ENCODE peak calls at places on chromosomes 13 and 19, in ten cellular contexts. N, Q, F, H, M, X, G, V, S and J are unnamed samples.

GRCh38 chr13:113859311-113860050 is 4.4 kb downstream of the GAS6 start:
- DNase-seq in N (no peak), Q (no peak), F (no peak), H (no peak), M (no peak), X (no peak), G (no peak), V (no peak), S (no peak), J (no peak)

GRCh38 chr13:75416327-75417005 is 65.5 kb downstream of the TBC1D4 start:
- DNase-seq in N (no peak), Q (no peak), F (no peak), H (no peak), M (no peak), X (no peak), G (no peak), V (no peak), S (no peak), J (no peak)

GRCh38 chr19:2097330-2098327 is 914 bp downstream of the IZUMO4 start:
- DNase-seq in N (no peak), Q (no peak), F (no peak), H (no peak), M (no peak), X (peak), G (no peak), V (no peak), S (no peak), J (no peak)

GRCh38 chr13:71879129-71879535 is 12.1 kb upstream of the DACH1 start:
- DNase-seq in N (no peak), Q (no peak), F (peak), H (no peak), M (no peak), X (no peak), G (no peak), V (no peak), S (peak), J (peak)

GRCh38 chr13:39259371-39259770 is 221.1 kb downstream of the NHLRC3 start:
- DNase-seq in N (no peak), Q (no peak), F (no peak), H (no peak), M (no peak), X (no peak), G (no peak), V (no peak), S (no peak), J (no peak)

GRCh38 chr13:30042891-30043630 is 192.6 kb upstream of the UBL3 start:
- DNase-seq in N (no peak), Q (no peak), F (no peak), H (no peak), M (no peak), X (no peak), G (no peak), V (no peak), S (no peak), J (no peak)

GRCh38 chr13:75010941-75011340 is 471.0 kb downstream of the TBC1D4 start:
- DNase-seq in N (no peak), Q (no peak), F (no peak), H (no peak), M (no peak), X (no peak), G (no peak), V (no peak), S (no peak), J (no peak)

GRCh38 chr13:58855283-58855682 is 1223.7 kb downstream of the PCDH17 start:
- DNase-seq in N (no peak), Q (no peak), F (no peak), H (no peak), M (peak), X (no peak), G (no peak), V (peak), S (no peak), J (peak)

GRCh38 chr19:46546194-46546896 is 50.7 kb upstream of the PNMA8B start:
- DNase-seq in N (no peak), Q (no peak), F (peak), H (no peak), M (peak), X (no peak), G (peak), V (peak), S (peak), J (peak)

GRCh38 chr13:22893777-22894176 is 287.0 kb upstream of the SGCG start:
- DNase-seq in N (no peak), Q (no peak), F (no peak), H (no peak), M (no peak), X (no peak), G (no peak), V (no peak), S (no peak), J (no peak)

GRCh38 chr13:98279473-98280175 is 102.6 kb upstream of the RNF113B start:
- DNase-seq in N (no peak), Q (no peak), F (no peak), H (no peak), M (no peak), X (no peak), G (no peak), V (no peak), S (no peak), J (no peak)

GRCh38 chr19:56333506-56333905 is 18.9 kb upstream of the ZSCAN5A start:
- DNase-seq in N (peak), Q (no peak), F (peak), H (peak), M (peak), X (no peak), G (peak), V (peak), S (peak), J (peak)

GRCh38 chr19:17943284-17944221 is 10.7 kb downstream of the CCDC124 start:
- DNase-seq in N (no peak), Q (no peak), F (no peak), H (no peak), M (no peak), X (no peak), G (no peak), V (no peak), S (no peak), J (no peak)

GRCh38 chr13:25978961-25979360 is 72.9 kb downstream of the SHISA2 start:
- DNase-seq in N (no peak), Q (no peak), F (no peak), H (no peak), M (no peak), X (no peak), G (no peak), V (no peak), S (no peak), J (no peak)

GRCh38 chr19:1796395-1797142 is 15.5 kb downstream of the ATP8B3 start:
- DNase-seq in N (no peak), Q (no peak), F (no peak), H (no peak), M (no peak), X (no peak), G (no peak), V (no peak), S (no peak), J (no peak)

GRCh38 chr13:96899946-96900345 is 94.3 kb downstream of the OXGR1 start:
- DNase-seq in N (no peak), Q (no peak), F (no peak), H (no peak), M (no peak), X (no peak), G (no peak), V (no peak), S (no peak), J (no peak)

GRCh38 chr19:1481224-1481892 is 2.3 kb upstream of the C19orf25 start:
- DNase-seq in N (no peak), Q (no peak), F (no peak), H (no peak), M (no peak), X (no peak), G (no peak), V (no peak), S (no peak), J (no peak)

GRCh38 chr19:33024398-33024797 is 40.3 kb downstream of the RHPN2 start:
- DNase-seq in N (no peak), Q (no peak), F (no peak), H (no peak), M (no peak), X (no peak), G (no peak), V (no peak), S (no peak), J (no peak)

GRCh38 chr19:18420931-18421330 is 1.7 kb downstream of the SSBP4 start:
- DNase-seq in N (no peak), Q (no peak), F (no peak), H (no peak), M (no peak), X (peak), G (no peak), V (no peak), S (no peak), J (no peak)

GRCh38 chr19:41295506-41295905 is 14.5 kb upstream of the CCDC97 start:
- DNase-seq in N (no peak), Q (no peak), F (no peak), H (no peak), M (no peak), X (no peak), G (no peak), V (no peak), S (no peak), J (no peak)

GRCh38 chr19:36604656-36605100 is 435 bp upstream of the ZNF382 start:
- DNase-seq in N (peak), Q (peak), F (peak), H (peak), M (peak), X (peak), G (peak), V (peak), S (peak), J (peak)

GRCh38 chr13:96749825-96750224 is 244.5 kb downstream of the OXGR1 start:
- DNase-seq in N (no peak), Q (no peak), F (no peak), H (no peak), M (no peak), X (no peak), G (no peak), V (no peak), S (no peak), J (no peak)

GRCh38 chr13:99063952-99064351 is 86.1 kb upstream of the DOCK9 start:
- DNase-seq in N (no peak), Q (no peak), F (no peak), H (no peak), M (no peak), X (no peak), G (no peak), V (no peak), S (no peak), J (no peak)

GRCh38 chr19:31648347-31648746 is 299.1 kb upstream of the TSHZ3 start:
- DNase-seq in N (no peak), Q (no peak), F (no peak), H (no peak), M (peak), X (no peak), G (peak), V (no peak), S (peak), J (no peak)

GRCh38 chr13:44930907-44931676 is 58.2 kb downstream of the NUFIP1 start:
- DNase-seq in N (no peak), Q (no peak), F (no peak), H (no peak), M (peak), X (no peak), G (peak), V (peak), S (peak), J (peak)

GRCh38 chr13:63408227-63409202 is 1992.9 kb upstream of the PCDH20 start:
- DNase-seq in N (no peak), Q (no peak), F (no peak), H (no peak), M (peak), X (no peak), G (peak), V (peak), S (peak), J (peak)

GRCh38 chr13:103140001-103140671 is 73.9 kb upstream of the SLC10A2 start:
- DNase-seq in N (no peak), Q (no peak), F (peak), H (no peak), M (no peak), X (no peak), G (no peak), V (no peak), S (no peak), J (peak)

GRCh38 chr19:55635334-55635717 is 5.5 kb upstream of the ZNF580 start:
- DNase-seq in N (no peak), Q (no peak), F (no peak), H (no peak), M (no peak), X (no peak), G (no peak), V (no peak), S (no peak), J (no peak)

GRCh38 chr13:70568571-70568970 is 460.3 kb upstream of the KLHL1 start:
- DNase-seq in N (no peak), Q (no peak), F (no peak), H (peak), M (peak), X (no peak), G (peak), V (peak), S (peak), J (peak)

GRCh38 chr13:29844441-29844840 is 6.0 kb downstream of the UBL3 start:
- DNase-seq in N (no peak), Q (no peak), F (no peak), H (no peak), M (peak), X (no peak), G (peak), V (peak), S (no peak), J (no peak)

GRCh38 chr19:7673995-7674667 is 2.8 kb upstream of the MCEMP1 start:
- DNase-seq in N (no peak), Q (peak), F (peak), H (peak), M (peak), X (peak), G (peak), V (peak), S (peak), J (peak)

GRCh38 chr19:56167064-56167578 is 8.7 kb upstream of the GALP start:
- DNase-seq in N (no peak), Q (no peak), F (no peak), H (no peak), M (no peak), X (no peak), G (peak), V (no peak), S (no peak), J (peak)

GRCh38 chr13:114130131-114130707 is 2.2 kb downstream of the RASA3 start:
- DNase-seq in N (no peak), Q (no peak), F (peak), H (no peak), M (no peak), X (no peak), G (no peak), V (no peak), S (no peak), J (no peak)

GRCh38 chr19:56831279-56831678 is 9.2 kb downstream of the PEG3 start:
- DNase-seq in N (no peak), Q (no peak), F (no peak), H (no peak), M (no peak), X (no peak), G (no peak), V (no peak), S (no peak), J (no peak)

GRCh38 chr13:94776956-94777355 is 64.6 kb upstream of the SOX21 start:
- DNase-seq in N (no peak), Q (no peak), F (no peak), H (no peak), M (peak), X (no peak), G (peak), V (no peak), S (no peak), J (peak)

GRCh38 chr19:18392417-18392816 is 5.0 kb downstream of the LRRC25 start:
- DNase-seq in N (no peak), Q (no peak), F (no peak), H (no peak), M (peak), X (peak), G (no peak), V (no peak), S (peak), J (peak)

GRCh38 chr19:30883071-30883470 is 466.2 kb downstream of the TSHZ3 start:
- DNase-seq in N (no peak), Q (no peak), F (no peak), H (no peak), M (no peak), X (no peak), G (no peak), V (no peak), S (no peak), J (no peak)

GRCh38 chr19:3750211-3750610 is 11.3 kb downstream of the APBA3 start:
- DNase-seq in N (no peak), Q (no peak), F (no peak), H (no peak), M (no peak), X (no peak), G (no peak), V (no peak), S (no peak), J (no peak)
- TF ChIP-seq CTCF in N (no peak), Q (no peak), F (no peak), H (no peak), M (no peak), X (no peak), G (no peak), V (no peak), S (no peak), J (no peak)

GRCh38 chr13:37049810-37050209 is 9.7 kb downstream of the SUPT20H start:
- DNase-seq in N (no peak), Q (no peak), F (no peak), H (no peak), M (no peak), X (no peak), G (no peak), V (no peak), S (no peak), J (no peak)
- TF ChIP-seq CTCF in N (peak), Q (no peak), F (no peak), H (peak), M (no peak), X (no peak), G (no peak), V (no peak), S (peak), J (no peak)

DNA sequence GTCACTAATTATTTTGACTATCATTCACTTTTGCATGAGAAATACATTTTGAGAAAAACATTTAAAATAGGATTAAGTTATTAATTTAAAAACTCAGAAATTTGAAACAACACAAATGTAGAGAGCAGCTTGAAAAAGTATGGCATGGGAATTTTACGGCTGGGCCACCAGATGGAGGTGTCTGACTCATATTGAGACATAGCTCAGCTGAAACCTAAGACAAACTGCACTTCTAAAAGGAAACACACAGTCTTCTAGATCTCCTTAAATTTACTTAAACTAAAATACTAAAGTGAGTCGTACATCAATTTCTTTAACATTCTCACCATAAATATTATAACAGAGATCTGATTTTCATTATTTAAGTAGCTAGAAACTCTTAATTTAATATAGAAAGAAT is 41.9 kb upstream of the POSTN start:
- DNase-seq in N (no peak), Q (no peak), F (peak), H (no peak), M (peak), X (no peak), G (peak), V (peak), S (peak), J (peak)
- TF ChIP-seq CTCF in N (peak), Q (peak), F (peak), H (peak), M (peak), X (peak), G (peak), V (peak), S (peak), J (peak)

GRCh38 chr19:45402469-45403070 is 2.3 kb downstream of the PPP1R13L start:
- DNase-seq in N (peak), Q (no peak), F (no peak), H (peak), M (no peak), X (peak), G (no peak), V (peak), S (peak), J (no peak)
- TF ChIP-seq CTCF in N (peak), Q (peak), F (no peak), H (peak), M (no peak), X (peak), G (peak), V (peak), S (no peak), J (no peak)

GRCh38 chr19:47824396-47824795 is 2.7 kb downstream of the CRX start:
- DNase-seq in N (no peak), Q (no peak), F (no peak), H (no peak), M (no peak), X (no peak), G (no peak), V (no peak), S (no peak), J (no peak)
- TF ChIP-seq CTCF in N (no peak), Q (no peak), F (peak), H (no peak), M (no peak), X (no peak), G (no peak), V (no peak), S (no peak), J (no peak)

GRCh38 chr19:38900220-38900629 is 456 bp downstream of the NFKBIB start:
- DNase-seq in N (no peak), Q (no peak), F (no peak), H (no peak), M (no peak), X (no peak), G (peak), V (no peak), S (no peak), J (no peak)

GRCh38 chr19:38898788-38899446 is 501 bp downstream of the SIRT2 start:
- DNase-seq in N (no peak), Q (no peak), F (no peak), H (peak), M (peak), X (no peak), G (peak), V (peak), S (peak), J (peak)

GRCh38 chr19:38900816-38901215 is 1.0 kb downstream of the NFKBIB start:
- DNase-seq in N (no peak), Q (no peak), F (no peak), H (no peak), M (no peak), X (no peak), G (peak), V (no peak), S (peak), J (peak)

GRCh38 chr19:38901683-38902082 is 1.9 kb downstream of the NFKBIB start:
- DNase-seq in N (no peak), Q (no peak), F (no peak), H (no peak), M (no peak), X (no peak), G (no peak), V (no peak), S (no peak), J (no peak)

DNA sequence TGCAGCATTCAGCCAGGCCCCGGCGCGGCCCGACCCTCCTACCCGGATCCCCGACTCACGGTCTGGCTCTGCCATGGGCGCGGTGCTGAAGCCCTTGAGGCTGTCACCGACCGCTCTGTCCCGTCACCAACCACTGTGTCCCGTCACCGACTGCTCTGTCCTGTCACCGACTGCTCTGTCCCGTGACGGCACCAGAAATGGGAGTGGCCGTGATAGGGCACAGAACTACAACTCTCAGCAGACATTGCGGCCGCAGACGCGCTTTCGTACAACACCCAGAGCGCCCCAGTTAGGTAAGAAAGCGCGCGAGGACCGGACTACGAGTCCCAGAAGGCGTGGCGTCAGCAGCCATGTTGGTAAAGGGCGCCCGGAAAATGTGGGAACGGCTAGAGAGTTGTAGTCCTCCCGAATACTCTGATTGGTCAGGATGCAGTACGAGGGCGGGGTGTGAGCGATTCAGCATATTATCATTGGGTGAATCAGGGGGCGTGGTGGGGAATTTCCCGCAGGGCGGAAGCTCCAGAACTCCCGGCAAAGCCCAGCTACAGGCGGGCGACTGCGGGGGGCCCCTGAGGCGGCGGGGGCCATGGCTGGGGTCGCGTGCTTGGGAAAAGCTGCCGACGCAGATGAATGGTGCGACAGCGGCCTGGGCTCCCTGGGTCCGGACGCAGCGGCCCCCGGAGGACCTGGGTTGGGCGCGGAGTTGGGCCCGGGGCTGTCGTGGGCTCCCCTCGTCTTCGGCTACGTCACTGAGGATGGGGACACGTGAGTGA is at the start of the genes NFKBIB and SIRT2:
- DNase-seq in N (peak), Q (peak), F (peak), H (peak), M (peak), X (peak), G (peak), V (peak), S (peak), J (peak)
- TF ChIP-seq CTCF in N (no peak), Q (no peak), F (no peak), H (no peak), M (no peak), X (no peak), G (no peak), V (no peak), S (no peak), J (no peak)